ENCODE peak calls at places on chromosomes 1 and 21, in ten cellular contexts. L is uterus, V is fibroblast of lung, N is keratinocyte, J is heart right ventricle, I is body of pancreas, Z is upper lobe of right lung, X is Peyer's patch, H is OCI-LY7, E is dorsolateral prefrontal cortex. U is an unnamed sample.

GRCh38 chr1:3505161-3505560 is 50.7 kb downstream of the ARHGEF16 start:
- DNase-seq in I (no peak), Z (no peak), H (no peak), L (no peak), E (no peak), N (no peak), X (no peak), V (no peak), J (no peak), U (no peak)

GRCh38 chr21:44012474-44013379 is 618 bp downstream of the TRAPPC10 start:
- DNase-seq in H (peak; percentile 89), Z (peak; percentile 90), V (peak; percentile 27), J (peak; percentile 73), L (peak; percentile 59), I (peak; percentile 53), X (peak; percentile 90), E (peak; percentile 49), N (no peak), U (peak; percentile 95)

GRCh38 chr1:230743874-230744273 is 3.3 kb upstream of the CAPN9 start:
- DNase-seq in I (no peak), V (no peak), X (no peak), N (no peak), Z (no peak), H (no peak), J (no peak), E (no peak), L (no peak), U (no peak)

GRCh38 chr21:45539796-45540600 is 2.2 kb downstream of the SLC19A1 start:
- DNase-seq in X (peak; percentile 43), Z (peak; percentile 59), N (no peak), V (no peak), I (no peak), E (peak; percentile 31), H (no peak), J (no peak), L (peak; percentile 13), U (peak; percentile 75)

GRCh38 chr1:244012232-244012631 is 38.9 kb upstream of the ZBTB18 start:
- DNase-seq in H (no peak), I (no peak), L (peak; percentile 22), J (no peak), X (no peak), N (no peak), E (no peak), Z (no peak), V (peak; percentile 47), U (no peak)

GRCh38 chr1:2307943-2308342 is 79.8 kb downstream of the SKI start:
- DNase-seq in I (no peak), J (no peak), L (no peak), V (no peak), N (no peak), E (no peak), X (no peak), Z (no peak), H (no peak), U (no peak)

GRCh38 chr1:198462365-198463025 is 78.0 kb downstream of the ATP6V1G3 start:
- DNase-seq in L (no peak), N (no peak), E (no peak), V (peak; percentile 61), X (no peak), Z (no peak), H (no peak), J (no peak), I (no peak), U (no peak)

GRCh38 chr1:203069028-203069804 is 16.6 kb downstream of the MYOG start:
- DNase-seq in N (no peak), J (no peak), E (no peak), Z (no peak), V (peak; percentile 11), H (no peak), L (no peak), I (no peak), X (no peak), U (no peak)

GRCh38 chr1:152886758-152887409 is 8.8 kb downstream of the SMCP start:
- DNase-seq in V (no peak), I (no peak), J (no peak), N (no peak), L (no peak), E (no peak), X (no peak), Z (no peak), H (no peak), U (no peak)

DNA sequence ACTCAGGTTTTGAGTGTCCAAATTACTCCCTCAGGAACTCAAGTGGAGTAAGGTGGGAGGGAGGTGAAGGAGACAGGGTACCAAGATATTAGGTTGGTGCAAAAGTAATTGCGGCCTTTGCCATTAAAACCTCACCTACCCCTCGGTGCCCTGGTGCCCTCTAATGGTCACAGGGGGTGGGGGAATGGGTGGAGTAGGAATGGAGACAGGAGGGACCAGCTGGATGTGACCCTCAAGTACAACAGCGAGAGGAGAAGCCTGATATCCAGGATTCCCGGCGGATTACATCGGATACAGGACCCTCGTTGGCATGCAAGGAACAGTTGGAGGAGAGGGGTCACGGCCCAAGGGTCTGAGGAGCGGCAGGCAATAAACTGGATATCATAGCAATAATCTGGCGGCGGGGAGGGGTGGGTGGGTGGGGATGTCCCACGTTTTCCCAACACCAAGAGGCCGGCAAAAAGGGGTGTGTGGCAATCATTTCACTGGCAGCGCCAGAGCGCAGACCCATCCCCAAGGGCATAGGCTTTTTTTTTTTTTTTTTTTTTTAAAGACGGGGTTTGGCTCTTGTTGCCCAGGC is 4.3 kb upstream of the ZBTB7B start:
- DNase-seq in N (no peak), X (peak; percentile 39), V (no peak), H (no peak), J (no peak), Z (peak; percentile 37), I (no peak), E (no peak), L (no peak), U (peak; percentile 71)
- TF ChIP-seq CTCF in N (peak; percentile 14), X (no peak), V (no peak), H (peak; percentile 69), J (no peak), Z (no peak), I (no peak), E (no peak), L (no peak), U (no peak)

GRCh38 chr1:9448132-9449105 is 90.8 kb upstream of the SLC25A33 start:
- DNase-seq in J (no peak), X (no peak), E (no peak), L (no peak), V (no peak), I (no peak), H (no peak), N (no peak), Z (no peak), U (no peak)

GRCh38 chr1:9449106-9449627 is 90.1 kb upstream of the SLC25A33 start:
- DNase-seq in I (peak; percentile 34), L (peak; percentile 43), E (no peak), Z (no peak), V (peak; percentile 40), X (no peak), H (no peak), J (no peak), N (no peak), U (no peak)

GRCh38 chr1:9449976-9450696 is 89.1 kb upstream of the SLC25A33 start:
- DNase-seq in Z (no peak), N (peak; percentile 86), I (no peak), X (no peak), H (no peak), E (no peak), J (no peak), V (no peak), L (no peak), U (no peak)

GRCh38 chr1:9444532-9444931 is 94.7 kb upstream of the SLC25A33 start:
- DNase-seq in I (no peak), Z (no peak), H (no peak), X (no peak), V (no peak), J (no peak), E (no peak), N (no peak), L (no peak), U (no peak)

DNA sequence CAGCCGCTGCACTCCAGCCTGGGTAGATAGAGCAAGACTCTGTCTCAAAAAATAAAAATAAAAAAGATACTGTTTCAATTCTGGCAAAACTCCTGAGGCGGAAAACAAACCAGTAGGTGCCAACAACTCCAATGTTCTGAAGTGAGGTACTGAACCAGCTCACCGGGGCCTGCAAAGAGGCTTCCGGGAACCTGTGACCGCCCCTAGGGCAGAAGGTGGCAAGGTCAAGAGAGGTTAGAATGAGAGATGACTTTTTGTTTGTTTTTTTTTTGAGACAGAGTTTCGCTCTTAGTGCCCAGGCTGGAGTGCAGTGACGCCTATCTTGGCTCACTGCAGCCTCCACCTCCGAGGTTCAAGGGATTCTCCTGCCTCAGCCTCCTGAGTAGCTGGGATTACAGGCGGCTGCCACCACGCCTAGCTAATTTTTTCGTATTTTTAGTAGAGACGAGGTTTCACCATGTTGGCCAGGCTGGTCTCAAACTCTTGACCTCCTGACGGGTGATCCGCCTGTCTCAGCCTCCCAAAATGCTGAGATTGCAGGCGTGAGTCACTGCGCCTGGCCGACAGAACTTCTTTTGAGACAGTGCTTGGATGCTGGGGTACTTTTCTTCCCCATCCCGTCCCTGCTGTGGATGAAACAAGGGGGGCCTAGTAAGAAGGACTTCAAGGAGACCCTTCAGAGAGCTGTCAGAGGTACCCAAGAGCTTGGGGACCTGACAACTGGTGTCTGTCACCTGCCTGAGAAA is 91.9 kb upstream of the SLC25A33 start:
- DNase-seq in L (no peak), H (no peak), N (no peak), J (no peak), V (no peak), Z (no peak), E (no peak), I (no peak), X (no peak), U (no peak)
- H3K27ac ChIP-seq in L (no peak overlapping the region), H (no peak overlapping the region), N (no peak overlapping the region), J (no peak overlapping the region), V (no peak overlapping the region), Z (no peak overlapping the region), E (no peak overlapping the region), I (no peak overlapping the region), X (no peak overlapping the region), U (no peak overlapping the region)

GRCh38 chr1:83860506-83861221 is 138.3 kb downstream of the TTLL7 start:
- DNase-seq in Z (peak; percentile 93), H (peak; percentile 63), X (peak; percentile 91), I (peak; percentile 90), N (no peak), L (peak; percentile 39), E (peak; percentile 81), J (peak; percentile 88), V (peak; percentile 30), U (peak; percentile 95)
- H3K4me3 ChIP-seq in Z (peak overlapping the region; percentile 61), H (peak overlapping the region; percentile 61), X (peak overlapping the region; percentile 75), I (peak overlapping the region; percentile 58), N (peak overlapping the region; percentile 73), L (peak overlapping the region; percentile 8), E (peak overlapping the region; percentile 76), J (peak overlapping the region; percentile 64), V (no peak overlapping the region), U (peak overlapping the region; percentile 46)

DNA sequence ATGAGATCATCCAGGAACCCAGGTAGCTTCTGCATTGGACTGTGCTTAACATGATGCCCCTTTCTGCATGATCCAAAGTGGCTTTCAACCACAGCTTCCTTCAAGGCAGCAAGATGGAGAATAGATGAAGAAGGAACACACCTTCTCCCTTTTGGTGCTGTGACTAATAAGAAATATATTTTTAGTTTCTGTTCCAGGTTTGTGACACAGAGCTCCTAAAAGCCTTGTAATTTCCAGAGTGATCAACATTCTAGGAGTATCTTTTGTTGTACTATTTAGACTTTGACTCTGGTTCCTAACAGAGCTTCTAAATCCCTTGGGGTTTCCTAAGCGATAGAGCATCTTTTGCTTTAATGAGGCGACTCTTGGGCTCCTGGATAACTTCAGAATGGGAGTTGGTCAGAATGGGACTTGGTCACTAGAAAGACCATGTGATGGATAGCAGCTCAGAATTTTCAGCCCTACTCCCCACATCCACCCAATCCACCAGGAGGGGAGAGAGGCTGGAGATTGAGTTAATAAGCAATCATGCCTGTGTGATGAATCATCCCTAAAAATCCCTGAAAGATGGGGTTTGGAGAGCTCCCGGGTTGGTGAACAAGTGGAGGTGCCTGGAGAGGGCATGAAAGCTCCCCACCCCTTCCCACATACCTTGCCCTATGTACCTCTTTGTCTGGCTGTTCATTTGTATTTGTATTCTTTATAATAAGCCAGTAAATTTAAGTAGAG is 134.8 kb downstream of the FGGY start:
- DNase-seq in H (no peak), N (peak; percentile 57), X (no peak), Z (no peak), E (no peak), I (no peak), L (no peak), J (no peak), V (no peak), U (no peak)
- TF ChIP-seq CTCF in H (no peak), N (no peak), X (no peak), Z (no peak), E (no peak), I (no peak), L (no peak), J (no peak), V (no peak), U (no peak)

U was measured in spleen.